ENCODE peak calls at places on chromosomes 2 and 18, in ten cellular contexts. L, Q, I, F, M, G, D, N, O and A are unnamed samples.
A peak's percentile ranks its signal among the peaks of the same experiment; 100 is the strongest.

GRCh38 chr18:43129946-43130523 is 14.6 kb upstream of the RIT2 start:
- DNase-seq in L (no peak), D (no peak), N (no peak), M (no peak), G (no peak), Q (peak; percentile 8), F (no peak), I (no peak), O (peak; percentile 26), A (no peak)

GRCh38 chr2:147554708-147555107 is 290.1 kb upstream of the ACVR2A start:
- DNase-seq in F (no peak), G (no peak), L (no peak), O (no peak), Q (no peak), I (peak; percentile 19), M (peak; percentile 41), N (no peak), D (no peak), A (no peak)

GRCh38 chr2:176552456-176553135 is 283.4 kb downstream of the MTX2 start:
- DNase-seq in M (no peak), G (no peak), N (no peak), L (no peak), Q (peak; percentile 62), O (no peak), D (peak; percentile 92), I (no peak), F (no peak), A (no peak)

GRCh38 chr2:240638517-240639160 is 13.4 kb downstream of the GPR35 start:
- DNase-seq in Q (peak; percentile 36), G (no peak), O (no peak), L (no peak), D (no peak), M (no peak), F (no peak), N (no peak), I (no peak), A (no peak)

GRCh38 chr2:150621800-150622199 is 134.3 kb upstream of the RND3 start:
- DNase-seq in O (no peak), D (no peak), L (no peak), F (no peak), N (no peak), I (no peak), Q (peak; percentile 87), M (no peak), G (peak; percentile 51), A (no peak)

GRCh38 chr2:189868896-189869295 is 84.6 kb downstream of the PMS1 start:
- DNase-seq in I (no peak), M (no peak), F (no peak), G (no peak), N (no peak), O (no peak), D (no peak), Q (no peak), L (no peak), A (no peak)

GRCh38 chr2:29987141-29987540 is 65.8 kb upstream of the ALK start:
- DNase-seq in G (no peak), I (no peak), O (no peak), Q (no peak), N (no peak), L (no peak), D (no peak), M (no peak), F (no peak), A (peak; percentile 8)

GRCh38 chr18:11377766-11378540 is 228.6 kb upstream of the PIEZO2 start:
- DNase-seq in F (no peak), L (no peak), Q (no peak), I (no peak), M (no peak), N (no peak), G (no peak), O (no peak), D (no peak), A (no peak)

GRCh38 chr18:46071894-46072867 is at the start of gene PSTPIP2:
- DNase-seq in D (no peak), G (peak; percentile 50), O (no peak), N (peak; percentile 58), F (peak; percentile 78), M (peak; percentile 73), Q (peak; percentile 57), L (peak; percentile 72), I (peak; percentile 73), A (peak; percentile 36)